ENCODE peak calls at places on chromosome 17, in eight cellular contexts. One of them, this sample, is unnamed.

GRCh38 chr17:55750750-55751641 is at the start of gene PCTP:
- DNase-seq in upper lobe of left lung: peak; percentile 98
- DNase-seq in CD4-positive, alpha-beta T cell: peak; percentile 77
- DNase-seq in left ventricle myocardium inferior: peak; percentile 96
- DNase-seq in Calu3: peak; percentile 94
- DNase-seq in testis: peak; percentile 97
- DNase-seq in cardiac muscle cell: peak; percentile 94
- DNase-seq in endodermal cell: peak; percentile 99
- DNase-seq in this sample: peak; percentile 96

GRCh38 chr17:61423967-61424649 is 24.5 kb downstream of the TBX2 start:
- DNase-seq in upper lobe of left lung: no peak
- DNase-seq in endodermal cell: peak; percentile 28
- DNase-seq in cardiac muscle cell: no peak
- DNase-seq in left ventricle myocardium inferior: no peak
- DNase-seq in Calu3: no peak
- DNase-seq in testis: no peak
- DNase-seq in CD4-positive, alpha-beta T cell: no peak
- DNase-seq in this sample: no peak

GRCh38 chr17:57106107-57106835 is 21.2 kb downstream of the AKAP1 start:
- DNase-seq in upper lobe of left lung: no peak
- DNase-seq in testis: no peak
- DNase-seq in Calu3: peak; percentile 17
- DNase-seq in endodermal cell: peak; percentile 86
- DNase-seq in CD4-positive, alpha-beta T cell: no peak
- DNase-seq in left ventricle myocardium inferior: peak; percentile 41
- DNase-seq in cardiac muscle cell: no peak
- DNase-seq in this sample: peak; percentile 64

GRCh38 chr17:7218166-7218565 is 1.5 kb downstream of the DLG4 start:
- DNase-seq in left ventricle myocardium inferior: no peak
- DNase-seq in CD4-positive, alpha-beta T cell: no peak
- DNase-seq in Calu3: no peak
- DNase-seq in upper lobe of left lung: no peak
- DNase-seq in endodermal cell: no peak
- DNase-seq in testis: no peak
- DNase-seq in cardiac muscle cell: peak; percentile 64
- DNase-seq in this sample: no peak

GRCh38 chr17:42185497-42185860 is 227 bp upstream of the HCRT start:
- DNase-seq in upper lobe of left lung: no peak
- DNase-seq in testis: no peak
- DNase-seq in CD4-positive, alpha-beta T cell: no peak
- DNase-seq in left ventricle myocardium inferior: no peak
- DNase-seq in Calu3: no peak
- DNase-seq in cardiac muscle cell: peak; percentile 30
- DNase-seq in endodermal cell: no peak
- DNase-seq in this sample: no peak

GRCh38 chr17:11601661-11602060 is 3.4 kb downstream of the DNAH9 start:
- DNase-seq in Calu3: no peak
- DNase-seq in left ventricle myocardium inferior: no peak
- DNase-seq in testis: no peak
- DNase-seq in cardiac muscle cell: no peak
- DNase-seq in CD4-positive, alpha-beta T cell: no peak
- DNase-seq in upper lobe of left lung: no peak
- DNase-seq in endodermal cell: no peak
- DNase-seq in this sample: no peak

GRCh38 chr17:76353004-76353598 is 615 bp downstream of the PRPSAP1 start:
- DNase-seq in cardiac muscle cell: peak; percentile 56
- DNase-seq in upper lobe of left lung: peak; percentile 27
- DNase-seq in left ventricle myocardium inferior: peak; percentile 36
- DNase-seq in Calu3: peak; percentile 11
- DNase-seq in CD4-positive, alpha-beta T cell: peak; percentile 3
- DNase-seq in endodermal cell: peak; percentile 79
- DNase-seq in testis: peak; percentile 27
- DNase-seq in this sample: peak; percentile 74

GRCh38 chr17:82787081-82787848 is 35.4 kb downstream of the TBCD start:
- DNase-seq in left ventricle myocardium inferior: no peak
- DNase-seq in CD4-positive, alpha-beta T cell: no peak
- DNase-seq in endodermal cell: no peak
- DNase-seq in testis: no peak
- DNase-seq in Calu3: no peak
- DNase-seq in upper lobe of left lung: no peak
- DNase-seq in cardiac muscle cell: no peak
- DNase-seq in this sample: no peak

GRCh38 chr17:9209781-9210370 is 188.6 kb downstream of the NTN1 start:
- DNase-seq in CD4-positive, alpha-beta T cell: no peak
- DNase-seq in left ventricle myocardium inferior: no peak
- DNase-seq in testis: no peak
- DNase-seq in Calu3: no peak
- DNase-seq in endodermal cell: peak; percentile 33
- DNase-seq in upper lobe of left lung: no peak
- DNase-seq in cardiac muscle cell: no peak
- DNase-seq in this sample: no peak

GRCh38 chr17:11300201-11300600 is 59.2 kb downstream of the SHISA6 start:
- DNase-seq in endodermal cell: no peak
- DNase-seq in testis: no peak
- DNase-seq in Calu3: no peak
- DNase-seq in left ventricle myocardium inferior: no peak
- DNase-seq in upper lobe of left lung: no peak
- DNase-seq in CD4-positive, alpha-beta T cell: no peak
- DNase-seq in cardiac muscle cell: no peak
- DNase-seq in this sample: no peak

GRCh38 chr17:28920191-28920590 is 17.3 kb upstream of the DHRS13 start:
- DNase-seq in endodermal cell: no peak
- DNase-seq in left ventricle myocardium inferior: no peak
- DNase-seq in Calu3: no peak
- DNase-seq in upper lobe of left lung: no peak
- DNase-seq in CD4-positive, alpha-beta T cell: no peak
- DNase-seq in testis: no peak
- DNase-seq in cardiac muscle cell: no peak
- DNase-seq in this sample: no peak

GRCh38 chr17:38543403-38544174 is 62.2 kb downstream of the SRCIN1 start:
- DNase-seq in testis: no peak
- DNase-seq in left ventricle myocardium inferior: no peak
- DNase-seq in Calu3: no peak
- DNase-seq in cardiac muscle cell: no peak
- DNase-seq in endodermal cell: peak; percentile 71
- DNase-seq in CD4-positive, alpha-beta T cell: no peak
- DNase-seq in upper lobe of left lung: no peak
- DNase-seq in this sample: no peak

GRCh38 chr17:81099888-81100287 is 64.9 kb downstream of the BAIAP2 start:
- DNase-seq in upper lobe of left lung: no peak
- DNase-seq in cardiac muscle cell: no peak
- DNase-seq in left ventricle myocardium inferior: no peak
- DNase-seq in endodermal cell: no peak
- DNase-seq in CD4-positive, alpha-beta T cell: no peak
- DNase-seq in Calu3: no peak
- DNase-seq in testis: no peak
- DNase-seq in this sample: no peak

GRCh38 chr17:42853968-42854790 is 3.2 kb downstream of the AOC3 start:
- DNase-seq in cardiac muscle cell: no peak
- DNase-seq in upper lobe of left lung: no peak
- DNase-seq in left ventricle myocardium inferior: no peak
- DNase-seq in testis: no peak
- DNase-seq in endodermal cell: no peak
- DNase-seq in Calu3: no peak
- DNase-seq in CD4-positive, alpha-beta T cell: no peak
- DNase-seq in this sample: no peak

GRCh38 chr17:9204623-9205329 is 183.5 kb downstream of the NTN1 start:
- DNase-seq in left ventricle myocardium inferior: no peak
- DNase-seq in endodermal cell: no peak
- DNase-seq in upper lobe of left lung: no peak
- DNase-seq in testis: no peak
- DNase-seq in cardiac muscle cell: no peak
- DNase-seq in CD4-positive, alpha-beta T cell: no peak
- DNase-seq in Calu3: no peak
- DNase-seq in this sample: no peak

GRCh38 chr17:3693829-3694231 is 2.1 kb downstream of the P2RX5 start:
- DNase-seq in Calu3: no peak
- DNase-seq in endodermal cell: no peak
- DNase-seq in CD4-positive, alpha-beta T cell: no peak
- DNase-seq in cardiac muscle cell: no peak
- DNase-seq in upper lobe of left lung: no peak
- DNase-seq in left ventricle myocardium inferior: no peak
- DNase-seq in testis: no peak
- DNase-seq in this sample: no peak

GRCh38 chr17:17151055-17151454 is 55.1 kb downstream of the PLD6 start:
- DNase-seq in upper lobe of left lung: no peak
- DNase-seq in CD4-positive, alpha-beta T cell: no peak
- DNase-seq in left ventricle myocardium inferior: no peak
- DNase-seq in testis: no peak
- DNase-seq in cardiac muscle cell: no peak
- DNase-seq in Calu3: no peak
- DNase-seq in endodermal cell: no peak
- DNase-seq in this sample: no peak

GRCh38 chr17:35799942-35800341 is 4.5 kb upstream of the MMP28 start:
- DNase-seq in left ventricle myocardium inferior: peak; percentile 79
- DNase-seq in cardiac muscle cell: no peak
- DNase-seq in Calu3: no peak
- DNase-seq in upper lobe of left lung: peak; percentile 86
- DNase-seq in endodermal cell: no peak
- DNase-seq in CD4-positive, alpha-beta T cell: no peak
- DNase-seq in testis: peak; percentile 89
- DNase-seq in this sample: no peak

GRCh38 chr17:29726721-29727252 is 104.1 kb upstream of the CORO6 start:
- DNase-seq in endodermal cell: no peak
- DNase-seq in CD4-positive, alpha-beta T cell: no peak
- DNase-seq in testis: no peak
- DNase-seq in Calu3: no peak
- DNase-seq in left ventricle myocardium inferior: no peak
- DNase-seq in upper lobe of left lung: no peak
- DNase-seq in cardiac muscle cell: no peak
- DNase-seq in this sample: no peak

GRCh38 chr17:68588362-68588761 is 12.8 kb downstream of the FAM20A start:
- DNase-seq in cardiac muscle cell: no peak
- DNase-seq in left ventricle myocardium inferior: no peak
- DNase-seq in Calu3: no peak
- DNase-seq in endodermal cell: peak; percentile 13
- DNase-seq in CD4-positive, alpha-beta T cell: no peak
- DNase-seq in testis: no peak
- DNase-seq in upper lobe of left lung: no peak
- DNase-seq in this sample: no peak

GRCh38 chr17:68288804-68289203 is 2.1 kb downstream of the SLC16A6 start:
- DNase-seq in testis: no peak
- DNase-seq in Calu3: no peak
- DNase-seq in endodermal cell: peak; percentile 52
- DNase-seq in left ventricle myocardium inferior: no peak
- DNase-seq in CD4-positive, alpha-beta T cell: no peak
- DNase-seq in upper lobe of left lung: peak; percentile 61
- DNase-seq in cardiac muscle cell: no peak
- DNase-seq in this sample: peak; percentile 59

GRCh38 chr17:21376835-21377690 is 906 bp downstream of the KCNJ12 start:
- DNase-seq in upper lobe of left lung: no peak
- DNase-seq in CD4-positive, alpha-beta T cell: no peak
- DNase-seq in testis: peak; percentile 35
- DNase-seq in endodermal cell: peak; percentile 85
- DNase-seq in Calu3: peak; percentile 5
- DNase-seq in left ventricle myocardium inferior: no peak
- DNase-seq in cardiac muscle cell: peak; percentile 71
- DNase-seq in this sample: peak; percentile 64

GRCh38 chr17:21676281-21677111 is 15.8 kb upstream of the KCNJ18 start:
- DNase-seq in CD4-positive, alpha-beta T cell: no peak
- DNase-seq in cardiac muscle cell: no peak
- DNase-seq in Calu3: no peak
- DNase-seq in endodermal cell: no peak
- DNase-seq in upper lobe of left lung: no peak
- DNase-seq in left ventricle myocardium inferior: no peak
- DNase-seq in testis: no peak
- DNase-seq in this sample: no peak

GRCh38 chr17:39621523-39622379 is 5.0 kb upstream of the PPP1R1B start:
- DNase-seq in cardiac muscle cell: peak; percentile 90
- DNase-seq in endodermal cell: peak; percentile 99
- DNase-seq in Calu3: peak; percentile 100
- DNase-seq in CD4-positive, alpha-beta T cell: peak; percentile 84
- DNase-seq in upper lobe of left lung: peak; percentile 95
- DNase-seq in testis: peak; percentile 94
- DNase-seq in left ventricle myocardium inferior: peak; percentile 85
- DNase-seq in this sample: peak; percentile 84
- TF ChIP-seq CTCF in cardiac muscle cell: peak; percentile 100
- TF ChIP-seq CTCF in endodermal cell: peak; percentile 100
- TF ChIP-seq CTCF in Calu3: no peak
- TF ChIP-seq CTCF in CD4-positive, alpha-beta T cell: peak; percentile 100
- TF ChIP-seq CTCF in upper lobe of left lung: peak; percentile 100
- TF ChIP-seq CTCF in testis: peak; percentile 100
- TF ChIP-seq CTCF in left ventricle myocardium inferior: peak; percentile 100
- TF ChIP-seq CTCF in this sample: peak; percentile 100

GRCh38 chr17:78488156-78488555 is 89.0 kb downstream of the DNAH17 start:
- DNase-seq in Calu3: no peak
- DNase-seq in CD4-positive, alpha-beta T cell: no peak
- DNase-seq in upper lobe of left lung: no peak
- DNase-seq in endodermal cell: no peak
- DNase-seq in cardiac muscle cell: no peak
- DNase-seq in left ventricle myocardium inferior: no peak
- DNase-seq in testis: no peak
- DNase-seq in this sample: no peak

GRCh38 chr17:78486946-78487680 is 90.1 kb downstream of the DNAH17 start:
- DNase-seq in upper lobe of left lung: no peak
- DNase-seq in testis: no peak
- DNase-seq in CD4-positive, alpha-beta T cell: no peak
- DNase-seq in Calu3: no peak
- DNase-seq in cardiac muscle cell: no peak
- DNase-seq in left ventricle myocardium inferior: no peak
- DNase-seq in endodermal cell: no peak
- DNase-seq in this sample: no peak

GRCh38 chr17:78490673-78491072 is 86.5 kb downstream of the DNAH17 start:
- DNase-seq in endodermal cell: no peak
- DNase-seq in testis: no peak
- DNase-seq in cardiac muscle cell: no peak
- DNase-seq in upper lobe of left lung: no peak
- DNase-seq in Calu3: no peak
- DNase-seq in left ventricle myocardium inferior: no peak
- DNase-seq in CD4-positive, alpha-beta T cell: no peak
- DNase-seq in this sample: no peak

GRCh38 chr17:78490156-78490555 is 87.0 kb downstream of the DNAH17 start:
- DNase-seq in cardiac muscle cell: no peak
- DNase-seq in endodermal cell: no peak
- DNase-seq in left ventricle myocardium inferior: no peak
- DNase-seq in upper lobe of left lung: no peak
- DNase-seq in testis: no peak
- DNase-seq in Calu3: no peak
- DNase-seq in CD4-positive, alpha-beta T cell: no peak
- DNase-seq in this sample: no peak

GRCh38 chr17:78488867-78489634 is 88.1 kb downstream of the DNAH17 start:
- DNase-seq in cardiac muscle cell: no peak
- DNase-seq in upper lobe of left lung: no peak
- DNase-seq in CD4-positive, alpha-beta T cell: no peak
- DNase-seq in endodermal cell: peak; percentile 70
- DNase-seq in Calu3: no peak
- DNase-seq in left ventricle myocardium inferior: no peak
- DNase-seq in testis: no peak
- DNase-seq in this sample: peak; percentile 31
- TF ChIP-seq CTCF in cardiac muscle cell: peak; percentile 2
- TF ChIP-seq CTCF in upper lobe of left lung: no peak
- TF ChIP-seq CTCF in CD4-positive, alpha-beta T cell: no peak
- TF ChIP-seq CTCF in endodermal cell: peak; percentile 36
- TF ChIP-seq CTCF in Calu3: no peak
- TF ChIP-seq CTCF in left ventricle myocardium inferior: no peak
- TF ChIP-seq CTCF in testis: no peak
- TF ChIP-seq CTCF in this sample: peak; percentile 23

GRCh38 chr17:72843591-72843990 is 248.9 kb downstream of the SLC39A11 start:
- DNase-seq in upper lobe of left lung: no peak
- DNase-seq in endodermal cell: no peak
- DNase-seq in testis: no peak
- DNase-seq in left ventricle myocardium inferior: no peak
- DNase-seq in CD4-positive, alpha-beta T cell: no peak
- DNase-seq in cardiac muscle cell: no peak
- DNase-seq in Calu3: no peak
- DNase-seq in this sample: no peak
- TF ChIP-seq CTCF in upper lobe of left lung: no peak
- TF ChIP-seq CTCF in endodermal cell: no peak
- TF ChIP-seq CTCF in testis: no peak
- TF ChIP-seq CTCF in left ventricle myocardium inferior: no peak
- TF ChIP-seq CTCF in CD4-positive, alpha-beta T cell: no peak
- TF ChIP-seq CTCF in cardiac muscle cell: no peak
- TF ChIP-seq CTCF in Calu3: no peak
- TF ChIP-seq CTCF in this sample: no peak

GRCh38 chr17:50148226-50149098 is 2.0 kb downstream of the PPP1R9B start:
- DNase-seq in upper lobe of left lung: peak; percentile 78
- DNase-seq in cardiac muscle cell: no peak
- DNase-seq in endodermal cell: peak; percentile 89
- DNase-seq in left ventricle myocardium inferior: peak; percentile 53
- DNase-seq in CD4-positive, alpha-beta T cell: peak; percentile 70
- DNase-seq in testis: peak; percentile 55
- DNase-seq in Calu3: peak; percentile 75
- DNase-seq in this sample: peak; percentile 40
- TF ChIP-seq CTCF in upper lobe of left lung: no peak
- TF ChIP-seq CTCF in cardiac muscle cell: peak; percentile 35
- TF ChIP-seq CTCF in endodermal cell: peak; percentile 48
- TF ChIP-seq CTCF in left ventricle myocardium inferior: no peak
- TF ChIP-seq CTCF in CD4-positive, alpha-beta T cell: no peak
- TF ChIP-seq CTCF in testis: no peak
- TF ChIP-seq CTCF in Calu3: no peak
- TF ChIP-seq CTCF in this sample: peak; percentile 13